ENCODE peak calls at places on chromosomes 4 and X, in nine cellular contexts. U is body of pancreas, C is breast epithelium, D is astrocyte of the spinal cord, O is AG04450, S is AG10803, X is sigmoid colon, L is HFF-Myc, Q is AG04449. P is an unnamed sample.

GRCh38 chr4:159360549-159360948 is 257.7 kb downstream of the RAPGEF2 start:
- DNase-seq in U (no peak), C (no peak), D (peak; percentile 88), O (peak; percentile 78), S (peak; percentile 88), X (no peak), L (peak; percentile 62), Q (peak; percentile 86), P (no peak)

GRCh38 chrX:57156397-57157049 is 19.3 kb upstream of the SPIN2A start:
- DNase-seq in U (peak; percentile 17), C (no peak), D (peak; percentile 8), O (no peak), S (peak; percentile 33), X (no peak), L (no peak), Q (no peak), P (peak; percentile 34)

GRCh38 chrX:69795702-69796101 is 179.8 kb downstream of the EDA start:
- DNase-seq in U (no peak), C (no peak), D (no peak), O (no peak), S (no peak), X (no peak), L (no peak), Q (no peak), P (no peak)

GRCh38 chrX:15719324-15719968 is 18.6 kb upstream of the CA5B start:
- DNase-seq in U (no peak), C (no peak), D (no peak), O (no peak), S (no peak), X (no peak), L (no peak), Q (no peak), P (no peak)

GRCh38 chr4:182074842-182075241 is 168.4 kb upstream of the TENM3 start:
- DNase-seq in U (no peak), C (no peak), D (no peak), O (no peak), S (peak; percentile 42), X (no peak), L (no peak), Q (no peak), P (no peak)

GRCh38 chrX:11667286-11667685 is 1.6 kb upstream of the ARHGAP6 start:
- DNase-seq in U (no peak), C (no peak), D (no peak), O (no peak), S (no peak), X (no peak), L (no peak), Q (no peak), P (no peak)

GRCh38 chrX:97616883-97617510 is 733.3 kb downstream of the RPA4 start:
- DNase-seq in U (peak; percentile 2), C (no peak), D (peak; percentile 62), O (peak; percentile 23), S (peak; percentile 40), X (no peak), L (peak; percentile 11), Q (peak; percentile 1), P (no peak)

GRCh38 chr4:182923796-182924365 is 6.7 kb upstream of the DCTD start:
- DNase-seq in U (no peak), C (no peak), D (no peak), O (no peak), S (no peak), X (no peak), L (no peak), Q (no peak), P (no peak)

GRCh38 chr4:7397206-7398103 is 37.3 kb downstream of the PSAPL1 start:
- DNase-seq in U (no peak), C (peak; percentile 69), D (no peak), O (no peak), S (no peak), X (no peak), L (no peak), Q (no peak), P (no peak)

GRCh38 chrX:48472851-48473717 is 2.9 kb upstream of the FTSJ1 start:
- DNase-seq in U (peak; percentile 72), C (no peak), D (peak; percentile 18), O (no peak), S (peak; percentile 40), X (no peak), L (no peak), Q (no peak), P (no peak)

GRCh38 chr4:6480532-6481088 is 8.2 kb upstream of the PPP2R2C start:
- DNase-seq in U (no peak), C (no peak), D (no peak), O (no peak), S (no peak), X (no peak), L (no peak), Q (no peak), P (no peak)

GRCh38 chrX:17553451-17553850 is 178.5 kb downstream of the NHS start:
- DNase-seq in U (no peak), C (no peak), D (peak; percentile 79), O (no peak), S (peak; percentile 74), X (no peak), L (no peak), Q (peak; percentile 24), P (no peak)

GRCh38 chr4:23728393-23728792 is 161.5 kb downstream of the PPARGC1A start:
- DNase-seq in U (no peak), C (peak; percentile 24), D (peak; percentile 96), O (peak; percentile 68), S (peak; percentile 96), X (no peak), L (peak; percentile 26), Q (peak; percentile 87), P (no peak)

GRCh38 chr4:152951348-152951747 is 15.2 kb downstream of the FHDC1 start:
- DNase-seq in U (no peak), C (no peak), D (no peak), O (no peak), S (no peak), X (no peak), L (no peak), Q (no peak), P (no peak)

GRCh38 chr4:8473198-8473919 is 32.8 kb downstream of the TRMT44 start:
- DNase-seq in U (no peak), C (no peak), D (no peak), O (no peak), S (peak; percentile 8), X (no peak), L (no peak), Q (no peak), P (no peak)

GRCh38 chr4:1155314-1155713 is 17.1 kb downstream of the SPON2 start:
- DNase-seq in U (peak; percentile 69), C (no peak), D (no peak), O (no peak), S (no peak), X (no peak), L (no peak), Q (no peak), P (no peak)

GRCh38 chr4:7077371-7077770 is 9.5 kb upstream of the GRPEL1 start:
- DNase-seq in U (no peak), C (no peak), D (no peak), O (no peak), S (no peak), X (no peak), L (no peak), Q (no peak), P (no peak)

GRCh38 chrX:357693-358471 is 28.8 kb downstream of the PPP2R3B start:
- DNase-seq in U (no peak), C (no peak), D (peak; percentile 29), O (no peak), S (peak; percentile 34), X (no peak), L (no peak), Q (no peak), P (no peak)

GRCh38 chr4:107760281-107760947 is 40.4 kb upstream of the PAPSS1 start:
- DNase-seq in U (peak; percentile 59), C (no peak), D (no peak), O (no peak), S (no peak), X (no peak), L (no peak), Q (no peak), P (no peak)
- TF ChIP-seq CTCF in U (peak; percentile 20), C (no peak), D (no peak), O (no peak), S (peak; percentile 35), X (no peak), L (peak; percentile 22), Q (no peak), P (no peak)

GRCh38 chr4:169617306-169617705 is 3.1 kb upstream of the CLCN3 start:
- DNase-seq in U (no peak), C (no peak), D (no peak), O (no peak), S (no peak), X (no peak), L (no peak), Q (no peak), P (no peak)

GRCh38 chr4:169618986-169619385 is 1.4 kb upstream of the CLCN3 start:
- DNase-seq in U (no peak), C (no peak), D (no peak), O (no peak), S (no peak), X (no peak), L (no peak), Q (no peak), P (no peak)

GRCh38 chr4:169619518-169619957 is 840 bp upstream of the CLCN3 start:
- DNase-seq in U (peak; percentile 79), C (peak; percentile 68), D (peak; percentile 65), O (no peak), S (peak; percentile 37), X (no peak), L (no peak), Q (no peak), P (peak; percentile 20)

GRCh38 chr4:169619958-169620845 is at the start of gene CLCN3:
- DNase-seq in U (peak; percentile 98), C (peak; percentile 97), D (peak; percentile 98), O (peak; percentile 81), S (peak; percentile 94), X (peak; percentile 98), L (no peak), Q (peak; percentile 61), P (peak; percentile 97)

DNA sequence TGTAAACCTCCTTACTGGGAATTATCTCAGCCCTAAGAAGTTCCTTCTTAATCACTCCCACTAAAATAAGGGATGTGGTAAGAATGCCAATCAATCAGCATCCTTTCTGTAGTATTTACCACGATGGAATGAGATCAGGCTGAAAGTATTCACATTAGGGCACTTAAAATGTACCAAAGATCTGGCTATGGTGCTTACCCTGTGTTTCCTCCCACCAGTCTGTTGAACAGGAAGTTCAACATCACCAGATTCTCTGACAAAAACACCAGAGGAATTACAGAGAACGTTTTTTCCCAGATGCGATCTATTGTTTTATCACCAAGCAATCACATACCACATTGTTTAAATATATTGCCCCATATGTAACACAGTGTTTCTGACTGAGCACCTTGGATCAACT is 2.1 kb upstream of the CLCN3 start:
- DNase-seq in U (no peak), C (no peak), D (peak; percentile 38), O (no peak), S (peak; percentile 90), X (no peak), L (no peak), Q (no peak), P (no peak)
- TF ChIP-seq CTCF in U (no peak), C (no peak), D (no peak), O (no peak), S (no peak), X (no peak), L (no peak), Q (no peak), P (no peak)

GRCh38 chrX:77731821-77732419 is 54.1 kb downstream of the ATRX start:
- DNase-seq in U (no peak), C (no peak), D (no peak), O (no peak), S (no peak), X (no peak), L (no peak), Q (no peak), P (no peak)
- TF ChIP-seq CTCF in U (no peak), C (no peak), D (no peak), O (no peak), S (no peak), X (no peak), L (no peak), Q (no peak), P (no peak)

GRCh38 chrX:30504309-30504708 is 73.3 kb downstream of the TASL start:
- DNase-seq in U (no peak), C (no peak), D (peak; percentile 45), O (no peak), S (peak; percentile 27), X (no peak), L (no peak), Q (no peak), P (no peak)
- TF ChIP-seq CTCF in U (peak; percentile 18), C (no peak), D (peak; percentile 41), O (peak; percentile 40), S (peak; percentile 52), X (no peak), L (no peak), Q (no peak), P (peak; percentile 45)